ENCODE peak calls at places on chromosomes 4 and X, in five cellular contexts. O, D, F, M and E are unnamed samples. For H3K4me1, the result is how much of the 10 kb centered on the place peaks cover.

GRCh38 chrX:140050906-140051305 is 85.6 kb upstream of the CXorf66 start:
- DNase-seq in F (no peak), O (no peak), M (no peak), D (no peak), E (peak)

GRCh38 chr4:41538887-41539498 is 1.0 kb downstream of the LIMCH1 start:
- DNase-seq in F (no peak), D (no peak), M (no peak), O (peak), E (no peak)

GRCh38 chrX:37926700-37927099 is 79.3 kb upstream of the DYNLT3 start:
- DNase-seq in M (no peak), F (no peak), D (peak), O (no peak), E (peak)

GRCh38 chrX:10173331-10173900 is 16.6 kb downstream of the CLCN4 start:
- DNase-seq in O (peak), M (no peak), F (peak), D (no peak), E (peak)

GRCh38 chr4:124717101-124717500 is 4.6 kb upstream of the ANKRD50 start:
- DNase-seq in M (no peak), F (no peak), O (no peak), D (no peak), E (no peak)

GRCh38 chr4:153362184-153362583 is 17.7 kb downstream of the MND1 start:
- DNase-seq in M (no peak), D (no peak), O (no peak), F (no peak), E (no peak)

GRCh38 chr4:26870576-26871260 is 10.1 kb downstream of the STIM2 start:
- DNase-seq in D (no peak), M (no peak), F (no peak), O (no peak), E (no peak)

GRCh38 chr4:168021666-168022065 is 70.7 kb upstream of the ANXA10 start:
- DNase-seq in D (no peak), O (no peak), M (no peak), F (no peak), E (no peak)

GRCh38 chrX:104310084-104310483 is 55.4 kb upstream of the ESX1 start:
- DNase-seq in F (no peak), D (no peak), M (no peak), O (no peak), E (peak)

GRCh38 chr4:15754323-15754722 is 23.8 kb upstream of the CD38 start:
- DNase-seq in F (no peak), D (no peak), O (no peak), M (no peak), E (peak)

GRCh38 chrX:110026099-110026844 is 23.4 kb downstream of the TMEM164 start:
- DNase-seq in O (no peak), F (no peak), M (no peak), D (no peak), E (peak)

GRCh38 chrX:53678667-53679066 is 7.9 kb downstream of the HUWE1 start:
- DNase-seq in M (no peak), O (no peak), F (no peak), D (no peak), E (no peak)

GRCh38 chr4:175509320-175509719 is 302.7 kb downstream of the GPM6A start:
- DNase-seq in M (no peak), F (no peak), D (peak), O (no peak), E (no peak)

GRCh38 chrX:117511379-117511778 is 605.2 kb downstream of the KLHL13 start:
- DNase-seq in M (no peak), F (no peak), D (no peak), O (no peak), E (no peak)

GRCh38 chr4:186132577-186133277 is 28.2 kb downstream of the FAM149A start:
- DNase-seq in F (no peak), M (no peak), D (no peak), O (no peak), E (peak)

GRCh38 chr4:113822555-113823290 is 61.2 kb upstream of the CAMK2D start:
- DNase-seq in D (no peak), O (no peak), M (no peak), F (no peak), E (no peak)

GRCh38 chrX:154419688-154420401 is 8.5 kb downstream of the TAFAZZIN start:
- DNase-seq in O (no peak), D (no peak), F (no peak), M (no peak), E (no peak)

GRCh38 chr4:112099701-112100289 is 45.5 kb upstream of the FAM241A start:
- DNase-seq in F (no peak), M (no peak), O (no peak), D (peak), E (peak)

GRCh38 chrX:50071507-50071906 is 129.3 kb downstream of the AKAP4 start:
- DNase-seq in D (no peak), O (no peak), M (no peak), F (no peak), E (no peak)

GRCh38 chr4:144340931-144341330 is 200.4 kb upstream of the GYPA start:
- DNase-seq in O (no peak), F (no peak), D (no peak), M (no peak), E (no peak)
- H3K4me1 ChIP-seq in O (under half), F (under half), D (under half), M (under half), E (under half)

GRCh38 chr4:100240008-100240407 is 49.7 kb upstream of the DDIT4L start:
- DNase-seq in O (no peak), D (no peak), M (no peak), F (no peak), E (no peak)
- H3K27ac ChIP-seq in O (no peak), D (no peak), M (no peak), F (no peak), E (no peak)

GRCh38 chr4:8435656-8436121 is 4.8 kb downstream of the ACOX3 start:
- DNase-seq in F (no peak), M (no peak), D (no peak), O (no peak), E (peak)
- H3K4me3 ChIP-seq in F (peak), M (peak), D (no peak), O (peak), E (peak)

DNA sequence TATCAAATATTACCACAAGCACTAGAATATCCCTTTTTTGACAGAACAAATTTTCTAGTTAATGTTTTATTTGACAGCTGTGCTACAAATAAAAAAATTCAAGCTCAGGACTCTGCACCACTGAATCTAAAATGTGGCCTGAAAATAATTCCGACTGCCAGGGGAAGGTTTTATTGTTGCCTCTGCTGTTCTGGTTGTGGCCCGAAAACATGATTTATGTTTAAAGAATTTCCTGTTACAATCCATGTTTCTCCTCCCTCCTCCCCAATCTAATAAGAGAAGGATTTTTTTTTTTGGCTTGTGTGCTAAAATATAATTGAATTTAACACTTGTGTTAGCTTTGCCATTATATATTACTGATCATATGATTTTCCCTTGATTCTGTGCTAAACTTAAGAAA is 227.8 kb downstream of the DCLK2 start:
- DNase-seq in M (no peak), D (no peak), O (no peak), F (no peak), E (no peak)
- H3K4me1 ChIP-seq in M (under half), D (under half), O (under half), F (under half), E (under half)

DNA sequence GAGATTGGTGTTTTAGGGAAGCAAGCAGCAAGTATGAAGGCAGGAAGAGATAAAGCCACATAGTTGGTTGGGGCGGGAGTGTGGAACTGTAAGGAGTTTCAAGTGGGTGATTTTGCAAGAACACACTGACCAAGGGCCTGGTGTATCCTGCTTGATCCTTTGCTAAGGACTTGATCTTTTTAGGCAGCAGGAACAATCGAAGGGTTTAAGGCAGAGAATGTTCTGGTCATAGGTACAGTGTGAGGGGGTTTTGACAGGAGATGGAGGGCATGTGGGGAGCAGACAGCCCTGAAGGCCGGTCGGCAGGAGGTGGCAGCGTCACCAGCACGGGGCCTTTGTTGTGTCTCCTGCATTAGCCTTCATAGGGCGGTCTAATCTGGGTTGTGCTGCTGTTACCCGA is 54.7 kb downstream of the FAM193A start:
- DNase-seq in F (no peak), D (no peak), M (no peak), O (no peak), E (no peak)
- H3K27ac ChIP-seq in F (no peak), D (no peak), M (no peak), O (peak), E (no peak)

GRCh38 chr4:154606728-154607723 is 5.4 kb downstream of the FGG start:
- DNase-seq in D (no peak), M (no peak), O (no peak), F (no peak), E (no peak)

GRCh38 chr4:154597798-154598774 is 7.5 kb upstream of the FGA start:
- DNase-seq in F (no peak), M (no peak), O (no peak), D (peak), E (no peak)

GRCh38 chr4:154602404-154603020 is 9.9 kb downstream of the FGG start:
- DNase-seq in O (no peak), D (no peak), F (no peak), M (no peak), E (no peak)

GRCh38 chr4:154604696-154605200 is 7.7 kb downstream of the FGG start:
- DNase-seq in M (no peak), O (no peak), D (no peak), F (no peak), E (no peak)

GRCh38 chr4:154603033-154603943 is 9.2 kb downstream of the FGG start:
- DNase-seq in F (no peak), D (no peak), O (no peak), M (no peak), E (no peak)
- H3K4me3 ChIP-seq in F (no peak), D (no peak), O (no peak), M (no peak), E (no peak)

GRCh38 chr4:169234137-169234855 is 36.5 kb downstream of the SH3RF1 start:
- DNase-seq in M (no peak), O (no peak), F (no peak), D (no peak), E (no peak)
- H3K4me1 ChIP-seq in M (half or more), O (under half), F (under half), D (under half), E (under half)